ENCODE peak calls at places on chromosomes 3 and 15, in ten cellular contexts. O is NCI-H2081; D is progenitor cell of endocrine pancreas; J is Daoy; B is naive B cell; I is NCI-H524; W is EH; H is AG20443; T is prostate gland; Z is stimulated activated CD4-positive, alpha-beta T cell treated with anti-CD3 and anti-CD28 coated beads, Interleukin-2, amount 100 ng/mL, for 4 hours. V is an unnamed sample.

GRCh38 chr3:5002174-5002870 is 23.1 kb downstream of the BHLHE40 start:
- DNase-seq in O (no peak), D (no peak), J (no peak), B (no peak), I (no peak), W (no peak), H (no peak), T (no peak), Z (peak), V (no peak)

GRCh38 chr3:177525987-177526712 is 328.9 kb upstream of the TBL1XR1 start:
- DNase-seq in O (no peak), D (no peak), J (peak), B (no peak), I (no peak), W (peak), H (peak), T (peak), Z (no peak), V (no peak)

GRCh38 chr3:101383156-101383575 is 62.8 kb upstream of the IMPG2 start:
- DNase-seq in O (no peak), D (no peak), J (no peak), B (no peak), I (peak), W (peak), H (peak), T (no peak), Z (no peak), V (no peak)

GRCh38 chr3:15319575-15319974 is 12.8 kb downstream of the SH3BP5 start:
- DNase-seq in O (no peak), D (no peak), J (peak), B (no peak), I (peak), W (peak), H (peak), T (no peak), Z (no peak), V (no peak)

GRCh38 chr3:176097036-176097435 is 1100.2 kb downstream of the TBL1XR1 start:
- DNase-seq in O (no peak), D (no peak), J (no peak), B (no peak), I (no peak), W (no peak), H (no peak), T (no peak), Z (no peak), V (peak)

GRCh38 chr15:90895571-90896117 is 7.5 kb upstream of the MAN2A2 start:
- DNase-seq in O (peak), D (no peak), J (no peak), B (no peak), I (peak), W (peak), H (no peak), T (no peak), Z (no peak), V (peak)

GRCh38 chr3:100030346-100030745 is 84.0 kb downstream of the FILIP1L start:
- DNase-seq in O (no peak), D (no peak), J (no peak), B (no peak), I (no peak), W (no peak), H (no peak), T (no peak), Z (no peak), V (no peak)

GRCh38 chr3:101433652-101434051 is 79.4 kb downstream of the SENP7 start:
- DNase-seq in O (no peak), D (no peak), J (no peak), B (no peak), I (no peak), W (no peak), H (no peak), T (no peak), Z (no peak), V (no peak)

GRCh38 chr15:38688761-38689160 is 124.1 kb upstream of the RASGRP1 start:
- DNase-seq in O (no peak), D (no peak), J (peak), B (no peak), I (no peak), W (no peak), H (no peak), T (no peak), Z (no peak), V (no peak)

GRCh38 chr15:36294359-36294758 is 285.1 kb upstream of the CDIN1 start:
- DNase-seq in O (peak), D (no peak), J (peak), B (no peak), I (no peak), W (peak), H (no peak), T (no peak), Z (no peak), V (no peak)

GRCh38 chr3:33437556-33438283 is 2.5 kb downstream of the UBP1 start:
- DNase-seq in O (no peak), D (no peak), J (peak), B (no peak), I (peak), W (peak), H (peak), T (no peak), Z (no peak), V (no peak)

GRCh38 chr3:122021811-122022401 is at the start of gene ILDR1:
- DNase-seq in O (peak), D (peak), J (no peak), B (peak), I (peak), W (no peak), H (no peak), T (peak), Z (no peak), V (no peak)

GRCh38 chr3:133930341-133930933 is 34.8 kb upstream of the RAB6B start:
- DNase-seq in O (peak), D (no peak), J (peak), B (no peak), I (peak), W (peak), H (peak), T (peak), Z (no peak), V (peak)

GRCh38 chr3:122942937-122943827 is 84.4 kb downstream of the SEMA5B start:
- DNase-seq in O (peak), D (peak), J (peak), B (peak), I (peak), W (peak), H (peak), T (peak), Z (no peak), V (peak)

GRCh38 chr3:32614956-32615355 is 44.3 kb upstream of the DYNC1LI1 start:
- DNase-seq in O (no peak), D (no peak), J (peak), B (no peak), I (no peak), W (peak), H (peak), T (no peak), Z (no peak), V (no peak)

GRCh38 chr15:93250212-93250611 is 161.2 kb upstream of the RGMA start:
- DNase-seq in O (no peak), D (no peak), J (no peak), B (no peak), I (no peak), W (no peak), H (no peak), T (no peak), Z (no peak), V (no peak)

GRCh38 chr3:48026098-48026497 is 9.9 kb upstream of the MAP4 start:
- DNase-seq in O (no peak), D (no peak), J (no peak), B (no peak), I (no peak), W (no peak), H (no peak), T (no peak), Z (no peak), V (no peak)

GRCh38 chr3:6035626-6036025 is 825.3 kb upstream of the GRM7 start:
- DNase-seq in O (no peak), D (no peak), J (no peak), B (no peak), I (no peak), W (no peak), H (no peak), T (no peak), Z (no peak), V (no peak)

GRCh38 chr15:39511000-39511914 is 69.6 kb upstream of the THBS1 start:
- DNase-seq in O (no peak), D (no peak), J (peak), B (no peak), I (no peak), W (peak), H (peak), T (no peak), Z (no peak), V (no peak)

GRCh38 chr15:75335313-75335704 is 554 bp upstream of the COMMD4 start:
- DNase-seq in O (no peak), D (no peak), J (no peak), B (no peak), I (no peak), W (no peak), H (no peak), T (no peak), Z (no peak), V (no peak)

GRCh38 chr15:68633181-68634121 is 54.7 kb downstream of the CORO2B start:
- DNase-seq in O (no peak), D (no peak), J (no peak), B (peak), I (no peak), W (no peak), H (no peak), T (no peak), Z (no peak), V (no peak)

GRCh38 chr3:143849854-143850549 is 1.7 kb upstream of the SLC9A9 start:
- DNase-seq in O (no peak), D (no peak), J (no peak), B (no peak), I (no peak), W (peak), H (peak), T (peak), Z (no peak), V (peak)

GRCh38 chr3:58683001-58683845 is 16.6 kb upstream of the FAM3D start:
- DNase-seq in O (no peak), D (no peak), J (peak), B (no peak), I (peak), W (peak), H (peak), T (no peak), Z (no peak), V (no peak)

GRCh38 chr3:23611737-23612295 is 193.9 kb upstream of the UBE2E1 start:
- DNase-seq in O (no peak), D (no peak), J (peak), B (peak), I (no peak), W (peak), H (peak), T (no peak), Z (no peak), V (peak)

GRCh38 chr15:41577863-41578735 is 19.1 kb downstream of the TYRO3 start:
- DNase-seq in O (no peak), D (no peak), J (no peak), B (no peak), I (peak), W (no peak), H (no peak), T (no peak), Z (no peak), V (no peak)

GRCh38 chr3:29914861-29915524 is 634.1 kb downstream of the RBMS3 start:
- DNase-seq in O (no peak), D (no peak), J (no peak), B (no peak), I (no peak), W (peak), H (peak), T (no peak), Z (no peak), V (no peak)

GRCh38 chr15:64681424-64682024 is 93.9 kb downstream of the RBPMS2 start:
- DNase-seq in O (peak), D (peak), J (peak), B (no peak), I (peak), W (peak), H (peak), T (peak), Z (no peak), V (no peak)

GRCh38 chr3:13708301-13708700 is 159.4 kb downstream of the FBLN2 start:
- DNase-seq in O (no peak), D (peak), J (no peak), B (no peak), I (no peak), W (no peak), H (no peak), T (no peak), Z (no peak), V (no peak)

GRCh38 chr3:188049890-188050530 is 103.9 kb upstream of the LPP start:
- DNase-seq in O (no peak), D (no peak), J (no peak), B (no peak), I (no peak), W (no peak), H (no peak), T (no peak), Z (no peak), V (no peak)

GRCh38 chr3:133962879-133963278 is 66.8 kb downstream of the SLCO2A1 start:
- DNase-seq in O (no peak), D (no peak), J (peak), B (no peak), I (no peak), W (peak), H (peak), T (no peak), Z (no peak), V (no peak)

GRCh38 chr3:196778755-196779154 is 39.1 kb downstream of the PAK2 start:
- DNase-seq in O (no peak), D (no peak), J (peak), B (no peak), I (no peak), W (peak), H (peak), T (no peak), Z (no peak), V (no peak)

GRCh38 chr15:83695901-83696425 is 42.0 kb downstream of the ADAMTSL3 start:
- DNase-seq in O (no peak), D (no peak), J (no peak), B (no peak), I (no peak), W (no peak), H (no peak), T (no peak), Z (no peak), V (no peak)

GRCh38 chr3:64595253-64595694 is 92.5 kb downstream of the ADAMTS9 start:
- DNase-seq in O (no peak), D (no peak), J (peak), B (no peak), I (no peak), W (peak), H (peak), T (no peak), Z (no peak), V (no peak)

GRCh38 chr3:190581041-190581501 is 67.2 kb downstream of the IL1RAP start:
- DNase-seq in O (no peak), D (no peak), J (peak), B (no peak), I (no peak), W (peak), H (peak), T (no peak), Z (no peak), V (no peak)

GRCh38 chr3:56732109-56732508 is 49.0 kb upstream of the TASOR start:
- DNase-seq in O (no peak), D (no peak), J (no peak), B (no peak), I (no peak), W (no peak), H (no peak), T (no peak), Z (no peak), V (no peak)